ENCODE peak calls at places on chromosomes 11 and 22, in four cellular contexts. One of them, this sample, is unnamed. For H3K9me3 and H3K4me1, the result is how much of the 10 kb centered on the place peaks cover.

GRCh38 chr11:693415-693831 is 1.6 kb downstream of the DEAF1 start:
- DNase-seq in suprapubic skin: no peak
- DNase-seq in sigmoid colon: no peak
- DNase-seq in transverse colon: no peak
- DNase-seq in this sample: no peak

GRCh38 chr11:72781313-72782080 is 12.3 kb downstream of the STARD10 start:
- DNase-seq in sigmoid colon: no peak
- DNase-seq in transverse colon: peak
- DNase-seq in suprapubic skin: no peak
- DNase-seq in this sample: peak

GRCh38 chr11:26704249-26704648 is 17.6 kb downstream of the SLC5A12 start:
- DNase-seq in transverse colon: peak
- DNase-seq in sigmoid colon: no peak
- DNase-seq in suprapubic skin: no peak
- DNase-seq in this sample: no peak

GRCh38 chr11:73359930-73360742 is 16.1 kb upstream of the RELT start:
- DNase-seq in sigmoid colon: no peak
- DNase-seq in suprapubic skin: no peak
- DNase-seq in transverse colon: no peak
- DNase-seq in this sample: no peak

GRCh38 chr22:29457730-29458129 is 19.3 kb downstream of the RFPL1 start:
- DNase-seq in suprapubic skin: no peak
- DNase-seq in transverse colon: peak
- DNase-seq in sigmoid colon: no peak
- DNase-seq in this sample: no peak

GRCh38 chr11:79809487-79809886 is 368.7 kb upstream of the TENM4 start:
- DNase-seq in suprapubic skin: no peak
- DNase-seq in sigmoid colon: no peak
- DNase-seq in transverse colon: no peak
- DNase-seq in this sample: no peak

GRCh38 chr11:90243534-90243933 is 20.7 kb upstream of the CHORDC1 start:
- DNase-seq in sigmoid colon: no peak
- DNase-seq in suprapubic skin: no peak
- DNase-seq in transverse colon: no peak
- DNase-seq in this sample: no peak

GRCh38 chr11:63165710-63166310 is 21.8 kb upstream of the SLC22A24 start:
- DNase-seq in suprapubic skin: no peak
- DNase-seq in transverse colon: no peak
- DNase-seq in sigmoid colon: no peak
- DNase-seq in this sample: no peak

GRCh38 chr22:25235547-25236290 is 16.3 kb downstream of the CRYBB2 start:
- DNase-seq in suprapubic skin: no peak
- DNase-seq in sigmoid colon: no peak
- DNase-seq in transverse colon: peak
- DNase-seq in this sample: peak

GRCh38 chr11:63874511-63874910 is 35.6 kb downstream of the MARK2 start:
- DNase-seq in sigmoid colon: no peak
- DNase-seq in transverse colon: no peak
- DNase-seq in suprapubic skin: no peak
- DNase-seq in this sample: no peak

GRCh38 chr11:119093951-119094815 is 7.5 kb downstream of the DPAGT1 start:
- DNase-seq in suprapubic skin: no peak
- DNase-seq in transverse colon: peak
- DNase-seq in sigmoid colon: no peak
- DNase-seq in this sample: peak

GRCh38 chr11:128528294-128528693 is 59.1 kb downstream of the ETS1 start:
- DNase-seq in transverse colon: no peak
- DNase-seq in sigmoid colon: no peak
- DNase-seq in suprapubic skin: no peak
- DNase-seq in this sample: no peak

GRCh38 chr11:44539971-44540370 is 25.5 kb upstream of the CD82 start:
- DNase-seq in suprapubic skin: no peak
- DNase-seq in sigmoid colon: no peak
- DNase-seq in transverse colon: no peak
- DNase-seq in this sample: no peak

GRCh38 chr22:30989473-30989872 is 20.4 kb downstream of the TUG1 start:
- DNase-seq in transverse colon: no peak
- DNase-seq in sigmoid colon: no peak
- DNase-seq in suprapubic skin: no peak
- DNase-seq in this sample: no peak
- H3K9me3 ChIP-seq in transverse colon: under half
- H3K9me3 ChIP-seq in sigmoid colon: under half
- H3K9me3 ChIP-seq in suprapubic skin: under half
- H3K9me3 ChIP-seq in this sample: under half

GRCh38 chr11:1875093-1875785 is 16.5 kb downstream of the PRR33 start:
- DNase-seq in suprapubic skin: no peak
- DNase-seq in sigmoid colon: peak
- DNase-seq in transverse colon: peak
- DNase-seq in this sample: peak

GRCh38 chr11:1878134-1879031 is 13.3 kb downstream of the PRR33 start:
- DNase-seq in transverse colon: no peak
- DNase-seq in sigmoid colon: peak
- DNase-seq in suprapubic skin: peak
- DNase-seq in this sample: no peak

GRCh38 chr11:1877211-1878133 is 14.2 kb downstream of the PRR33 start:
- DNase-seq in suprapubic skin: peak
- DNase-seq in sigmoid colon: peak
- DNase-seq in transverse colon: peak
- DNase-seq in this sample: peak

GRCh38 chr11:1874406-1875092 is 17.1 kb downstream of the PRR33 start:
- DNase-seq in sigmoid colon: peak
- DNase-seq in suprapubic skin: no peak
- DNase-seq in transverse colon: peak
- DNase-seq in this sample: peak

DNA sequence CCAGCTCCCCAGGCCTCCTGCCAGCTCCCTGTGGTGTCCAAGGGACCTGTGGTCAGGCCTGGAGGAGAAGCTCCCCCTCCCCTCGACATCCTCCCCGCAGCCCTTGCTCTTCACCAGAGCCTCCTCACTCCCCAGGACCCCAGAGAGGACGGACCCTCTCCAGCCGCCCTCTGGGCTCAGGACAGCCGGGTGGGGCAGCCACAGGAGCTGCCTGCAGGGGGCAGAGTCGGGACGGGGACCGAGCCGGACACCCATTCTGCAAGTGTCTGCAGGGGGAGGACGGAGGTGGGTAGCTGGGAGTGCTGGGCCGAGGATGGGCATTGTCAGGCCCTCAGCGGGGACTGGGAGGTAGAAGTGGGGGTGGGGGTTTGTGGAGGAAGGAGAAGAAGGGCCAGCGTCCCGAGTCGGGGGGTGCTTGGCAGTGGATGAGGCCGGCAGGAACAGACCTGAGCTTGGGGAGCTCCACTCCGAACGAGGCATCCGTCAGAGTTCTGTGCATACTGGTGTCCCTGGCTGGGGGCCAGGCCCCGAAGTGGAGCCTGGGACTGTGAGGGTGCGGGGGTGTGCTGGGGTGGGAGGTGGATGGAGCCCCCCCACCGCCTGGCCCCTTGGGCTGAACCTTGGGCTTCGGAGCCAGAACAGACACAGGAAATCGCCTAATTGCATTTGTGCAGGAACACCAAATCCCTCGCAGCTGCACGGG is 15.2 kb downstream of the PRR33 start:
- DNase-seq in suprapubic skin: peak
- DNase-seq in sigmoid colon: peak
- DNase-seq in transverse colon: peak
- DNase-seq in this sample: peak
- H3K4me1 ChIP-seq in suprapubic skin: half or more
- H3K4me1 ChIP-seq in sigmoid colon: under half
- H3K4me1 ChIP-seq in transverse colon: half or more
- H3K4me1 ChIP-seq in this sample: under half

GRCh38 chr11:70756341-70756740 is 358.0 kb downstream of the CTTN start:
- DNase-seq in transverse colon: no peak
- DNase-seq in sigmoid colon: no peak
- DNase-seq in suprapubic skin: no peak
- DNase-seq in this sample: no peak
- TF ChIP-seq EP300 in transverse colon: no peak
- TF ChIP-seq EP300 in sigmoid colon: no peak
- TF ChIP-seq EP300 in suprapubic skin: no peak
- TF ChIP-seq EP300 in this sample: no peak

GRCh38 chr22:37918580-37919274 is 12.6 kb downstream of the MICALL1 start:
- DNase-seq in suprapubic skin: no peak
- DNase-seq in transverse colon: no peak
- DNase-seq in sigmoid colon: no peak
- DNase-seq in this sample: no peak

GRCh38 chr22:37920131-37920530 is 14.0 kb downstream of the MICALL1 start:
- DNase-seq in sigmoid colon: no peak
- DNase-seq in suprapubic skin: no peak
- DNase-seq in transverse colon: no peak
- DNase-seq in this sample: no peak

GRCh38 chr22:37922177-37922576 is 16.1 kb downstream of the MICALL1 start:
- DNase-seq in suprapubic skin: no peak
- DNase-seq in sigmoid colon: no peak
- DNase-seq in transverse colon: no peak
- DNase-seq in this sample: no peak

GRCh38 chr22:37913233-37913721 is 7.2 kb downstream of the MICALL1 start:
- DNase-seq in transverse colon: no peak
- DNase-seq in sigmoid colon: no peak
- DNase-seq in suprapubic skin: no peak
- DNase-seq in this sample: no peak

DNA sequence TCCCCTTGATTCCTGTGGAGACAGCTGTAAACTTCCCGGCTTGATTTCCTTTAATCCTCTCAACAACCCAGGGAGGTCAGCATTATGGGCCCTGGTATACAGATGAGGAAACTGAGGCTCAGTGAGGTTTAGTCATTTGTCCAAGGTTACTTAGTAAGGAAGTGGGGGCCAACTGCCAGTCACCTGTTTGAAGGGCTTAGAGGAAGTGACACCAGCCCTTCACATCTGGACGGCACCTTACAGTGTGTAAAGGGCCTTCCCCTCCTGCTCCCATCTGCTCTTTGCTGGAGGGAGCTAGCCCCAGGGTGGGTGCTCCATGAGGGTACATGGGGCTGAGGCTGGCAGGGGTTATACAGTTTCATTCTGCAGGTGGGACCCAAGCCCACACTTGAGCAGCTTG is 12.1 kb downstream of the MICALL1 start:
- DNase-seq in transverse colon: no peak
- DNase-seq in sigmoid colon: no peak
- DNase-seq in suprapubic skin: no peak
- DNase-seq in this sample: no peak
- H3K9me3 ChIP-seq in transverse colon: under half
- H3K9me3 ChIP-seq in sigmoid colon: under half
- H3K9me3 ChIP-seq in suprapubic skin: under half
- H3K9me3 ChIP-seq in this sample: under half

GRCh38 chr22:17919276-17920144 is 104.9 kb downstream of the MICAL3 start:
- DNase-seq in suprapubic skin: no peak
- DNase-seq in sigmoid colon: peak
- DNase-seq in transverse colon: no peak
- DNase-seq in this sample: no peak
- H3K4me1 ChIP-seq in suprapubic skin: half or more
- H3K4me1 ChIP-seq in sigmoid colon: half or more
- H3K4me1 ChIP-seq in transverse colon: half or more
- H3K4me1 ChIP-seq in this sample: under half

This sample was measured in ovary.